ENCODE peak calls at places on chromosomes 7 and 10, in seven cellular contexts. R is psoas muscle, G is left ventricle myocardium inferior, E is AG04449, X is GM12865, Q is MM.1S, Z is OCI-LY7. V is an unnamed sample.
A peak's percentile ranks its signal among the peaks of the same experiment; 100 is the strongest.

GRCh38 chr7:100093498-100093897 is 4.7 kb downstream of the COPS6 start:
- DNase-seq in R (no peak), G (no peak), E (no peak), X (no peak), Q (no peak), Z (no peak), V (no peak)

GRCh38 chr10:115141254-115141653 is 48.1 kb downstream of the ATRNL1 start:
- DNase-seq in R (no peak), G (no peak), E (no peak), X (peak; percentile 5), Q (peak; percentile 25), Z (no peak), V (no peak)

GRCh38 chr7:77269360-77270075 is 69.9 kb upstream of the FGL2 start:
- DNase-seq in R (no peak), G (no peak), E (no peak), X (peak; percentile 74), Q (peak; percentile 88), Z (peak; percentile 51), V (no peak)

GRCh38 chr7:77570330-77571011 is 33.4 kb downstream of the PTPN12 start:
- DNase-seq in R (no peak), G (no peak), E (peak; percentile 44), X (peak; percentile 18), Q (peak; percentile 16), Z (no peak), V (no peak)

GRCh38 chr7:129923709-129924108 is 29.1 kb downstream of the UBE2H start:
- DNase-seq in R (no peak), G (no peak), E (peak; percentile 54), X (peak; percentile 51), Q (peak; percentile 54), Z (no peak), V (no peak)

GRCh38 chr10:29266641-29267040 is 22.2 kb upstream of the LYZL1 start:
- DNase-seq in R (no peak), G (no peak), E (no peak), X (no peak), Q (no peak), Z (no peak), V (no peak)

GRCh38 chr7:45215611-45216062 is 58.0 kb downstream of the RAMP3 start:
- DNase-seq in R (no peak), G (no peak), E (no peak), X (no peak), Q (no peak), Z (no peak), V (no peak)

GRCh38 chr7:16811555-16811954 is 6.8 kb upstream of the AGR2 start:
- DNase-seq in R (no peak), G (no peak), E (peak; percentile 53), X (no peak), Q (no peak), Z (no peak), V (no peak)

GRCh38 chr7:67463983-67464382 is 467.4 kb downstream of the TYW1 start:
- DNase-seq in R (no peak), G (no peak), E (no peak), X (no peak), Q (no peak), Z (no peak), V (no peak)

DNA sequence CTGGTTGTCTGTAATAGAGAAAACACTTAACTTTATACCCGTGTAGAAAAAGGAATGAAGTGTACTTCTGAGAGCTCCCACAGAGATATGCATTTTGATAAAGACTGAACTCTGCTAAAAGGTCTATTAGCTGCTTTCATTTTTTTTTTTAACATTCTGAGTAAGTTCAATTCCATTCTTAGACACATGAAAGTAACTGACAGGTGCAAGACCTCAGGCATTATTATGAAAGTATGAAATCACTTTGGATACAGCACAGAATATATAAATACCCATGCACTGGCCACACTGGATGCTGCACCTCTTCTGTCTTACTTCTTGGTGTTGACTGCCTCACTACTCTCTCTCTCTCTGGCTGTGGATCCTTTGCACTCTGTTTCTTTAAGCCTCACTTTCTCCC is 46.2 kb downstream of the VWDE start:
- DNase-seq in R (no peak), G (no peak), E (no peak), X (peak; percentile 48), Q (peak; percentile 75), Z (no peak), V (no peak)
- TF ChIP-seq CTCF in R (no peak), G (no peak), E (no peak), X (no peak), Q (no peak), Z (no peak), V (no peak)

DNA sequence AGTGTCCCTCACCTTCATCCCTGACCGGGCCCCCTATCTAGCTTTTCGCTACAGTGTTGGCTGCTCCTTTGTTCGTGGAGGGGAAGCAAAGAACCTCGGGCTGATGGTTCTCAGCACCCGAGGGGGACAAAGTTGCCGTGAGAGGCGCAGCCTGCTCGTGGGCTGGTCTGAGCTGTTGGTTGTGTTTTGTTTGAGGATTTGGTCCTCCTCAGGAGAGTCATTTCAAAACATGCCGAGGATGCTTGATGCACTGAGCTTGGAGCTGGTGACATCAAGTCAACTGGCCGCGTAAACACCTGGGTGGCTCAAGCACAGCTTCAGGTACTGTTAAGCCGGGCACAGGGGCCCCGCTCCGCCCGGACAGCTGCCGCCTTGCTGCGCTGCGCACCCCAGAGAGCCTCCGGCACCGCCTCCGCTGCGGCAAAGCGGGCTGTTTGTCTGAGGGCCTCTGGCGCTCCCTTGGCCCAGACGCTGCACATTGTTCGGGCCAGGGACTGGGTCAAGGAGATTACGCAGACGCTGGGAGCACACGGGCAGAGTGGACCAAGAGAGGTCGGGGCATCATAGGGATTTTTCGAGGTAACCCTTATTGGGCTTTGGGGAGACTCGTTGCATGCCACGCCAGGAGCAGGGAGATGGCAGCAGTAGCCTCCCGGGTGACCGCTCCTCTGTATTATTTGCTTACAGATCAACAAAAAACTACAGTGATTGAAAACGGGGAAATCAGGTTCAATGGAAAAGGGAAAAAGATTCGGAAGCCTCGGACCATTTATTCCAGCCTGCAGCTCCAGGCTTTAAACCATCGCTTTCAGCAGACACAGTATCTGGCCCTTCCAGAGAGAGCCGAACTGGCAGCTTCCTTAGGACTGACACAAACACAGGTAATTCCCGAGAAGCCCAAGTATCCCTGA is 1.9 kb downstream of the DLX6 start:
- DNase-seq in R (no peak), G (no peak), E (no peak), X (no peak), Q (no peak), Z (no peak), V (no peak)
- H3K4me3 ChIP-seq in R (peak overlapping the region; percentile 55), G (peak overlapping the region; percentile 61), E (no peak overlapping the region), X (no peak overlapping the region), Q (no peak overlapping the region), Z (no peak overlapping the region), V (no peak overlapping the region)

GRCh38 chr10:14727389-14727918 is 47.2 kb downstream of the FAM107B start:
- DNase-seq in R (no peak), G (no peak), E (no peak), X (no peak), Q (no peak), Z (no peak), V (no peak)
- TF ChIP-seq CTCF in R (no peak), G (no peak), E (no peak), X (no peak), Q (no peak), Z (no peak), V (no peak)

GRCh38 chr10:86348321-86349210 is 18.0 kb downstream of the GRID1 start:
- DNase-seq in R (no peak), G (no peak), E (no peak), X (no peak), Q (no peak), Z (no peak), V (no peak)

GRCh38 chr10:86350897-86351296 is 15.7 kb downstream of the GRID1 start:
- DNase-seq in R (peak; percentile 24), G (no peak), E (no peak), X (no peak), Q (no peak), Z (no peak), V (no peak)

GRCh38 chr10:86347856-86348255 is 18.7 kb downstream of the GRID1 start:
- DNase-seq in R (no peak), G (no peak), E (no peak), X (no peak), Q (no peak), Z (no peak), V (no peak)

GRCh38 chr10:86349474-86349873 is 17.1 kb downstream of the GRID1 start:
- DNase-seq in R (peak; percentile 4), G (no peak), E (no peak), X (peak; percentile 40), Q (no peak), Z (peak; percentile 78), V (no peak)

GRCh38 chr10:86349940-86350630 is 16.5 kb downstream of the GRID1 start:
- DNase-seq in R (peak; percentile 21), G (no peak), E (no peak), X (no peak), Q (no peak), Z (no peak), V (no peak)
- H3K4me3 ChIP-seq in R (no peak overlapping the region), G (no peak overlapping the region), E (no peak overlapping the region), X (no peak overlapping the region), Q (no peak overlapping the region), Z (no peak overlapping the region), V (no peak overlapping the region)

GRCh38 chr7:87059525-87060287 is at the start of gene ELAPOR2:
- DNase-seq in R (peak; percentile 87), G (peak; percentile 81), E (no peak), X (peak; percentile 88), Q (peak; percentile 87), Z (peak; percentile 87), V (no peak)
- TF ChIP-seq CTCF in R (peak; percentile 60), G (peak; percentile 66), E (peak; percentile 24), X (peak; percentile 63), Q (peak; percentile 46), Z (peak; percentile 70), V (peak; percentile 45)

GRCh38 chr7:30502470-30503251 is 2.0 kb downstream of the GGCT start:
- DNase-seq in R (no peak), G (no peak), E (no peak), X (no peak), Q (no peak), Z (peak; percentile 7), V (no peak)
- H3K4me3 ChIP-seq in R (no peak overlapping the region), G (peak overlapping the region; percentile 80), E (no peak overlapping the region), X (no peak overlapping the region), Q (no peak overlapping the region), Z (peak overlapping the region; percentile 84), V (no peak overlapping the region)

GRCh38 chr10:126969310-126969709 is 64.1 kb downstream of the DOCK1 start:
- DNase-seq in R (no peak), G (no peak), E (no peak), X (no peak), Q (no peak), Z (no peak), V (no peak)
- TF ChIP-seq CTCF in R (no peak), G (peak; percentile 34), E (no peak), X (no peak), Q (no peak), Z (no peak), V (peak; percentile 41)

DNA sequence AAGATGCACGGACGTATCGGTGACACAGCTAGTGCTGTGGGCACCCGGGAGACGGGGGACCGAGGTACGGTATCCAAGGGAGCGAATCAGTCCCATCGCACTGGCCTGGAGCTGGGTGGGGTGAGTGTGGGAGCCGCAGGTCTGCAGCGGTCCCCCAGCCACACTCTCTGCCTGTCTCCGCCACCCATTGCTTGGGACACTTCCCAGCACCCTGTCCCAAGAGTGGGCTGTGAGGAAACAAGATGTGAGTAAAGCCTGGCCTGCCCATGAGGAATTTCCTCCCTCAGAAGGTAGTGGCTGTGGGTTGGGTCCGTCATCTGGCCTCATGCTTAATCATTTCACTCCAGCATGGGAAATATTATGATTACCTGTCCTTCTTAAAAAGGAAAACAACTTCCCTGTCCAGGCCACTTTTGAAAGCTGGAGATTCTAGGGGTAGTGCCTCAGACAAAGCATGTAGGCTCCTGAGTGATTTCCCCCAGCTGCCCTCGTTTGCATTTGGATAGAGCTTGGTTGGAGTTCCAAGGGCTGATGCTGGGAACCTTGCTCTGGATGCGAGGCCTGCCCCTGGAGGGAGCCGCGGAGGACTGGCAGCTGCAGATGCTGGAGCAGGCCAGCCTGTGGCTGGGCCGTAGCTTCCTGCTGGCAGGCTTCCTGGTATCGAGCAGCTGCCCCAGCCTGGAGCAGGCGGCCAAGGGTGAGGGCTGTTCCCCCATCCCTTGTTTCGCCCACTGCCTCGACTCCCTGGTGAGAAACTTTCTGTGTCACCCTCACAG is 6.2 kb upstream of the ACTR3C start:
- DNase-seq in R (peak; percentile 56), G (no peak), E (no peak), X (no peak), Q (no peak), Z (no peak), V (no peak)
- H3K4me3 ChIP-seq in R (no peak overlapping the region), G (no peak overlapping the region), E (no peak overlapping the region), X (no peak overlapping the region), Q (no peak overlapping the region), Z (no peak overlapping the region), V (no peak overlapping the region)